ENCODE peak calls at places on chromosomes 13 and 19, in eight cellular contexts. One of them, this sample, is unnamed.

GRCh38 chr13:99311137-99311536 is 3.9 kb upstream of the GPR183 start:
- DNase-seq in HFF-Myc: no peak
- DNase-seq in neural progenitor cell: no peak
- DNase-seq in fibroblast of pulmonary artery: no peak
- DNase-seq in NCI-H2081: no peak
- DNase-seq in GM12865: no peak
- DNase-seq in stimulated activated CD4-positive, alpha-beta T cell treated with anti-CD3 and anti-CD28 coated beads, Interleukin-15, amount 100 ng/mL, for 24 hours: peak; percentile 67
- DNase-seq in iPS-NIHi11: no peak
- DNase-seq in this sample: no peak

GRCh38 chr13:103203750-103204330 is 137.6 kb upstream of the SLC10A2 start:
- DNase-seq in HFF-Myc: no peak
- DNase-seq in neural progenitor cell: no peak
- DNase-seq in fibroblast of pulmonary artery: no peak
- DNase-seq in NCI-H2081: peak; percentile 5
- DNase-seq in GM12865: no peak
- DNase-seq in stimulated activated CD4-positive, alpha-beta T cell treated with anti-CD3 and anti-CD28 coated beads, Interleukin-15, amount 100 ng/mL, for 24 hours: no peak
- DNase-seq in iPS-NIHi11: no peak
- DNase-seq in this sample: no peak

GRCh38 chr13:111027481-111028439 is 87.3 kb upstream of the ARHGEF7 start:
- DNase-seq in HFF-Myc: no peak
- DNase-seq in neural progenitor cell: no peak
- DNase-seq in fibroblast of pulmonary artery: no peak
- DNase-seq in NCI-H2081: no peak
- DNase-seq in GM12865: no peak
- DNase-seq in stimulated activated CD4-positive, alpha-beta T cell treated with anti-CD3 and anti-CD28 coated beads, Interleukin-15, amount 100 ng/mL, for 24 hours: peak; percentile 11
- DNase-seq in iPS-NIHi11: no peak
- DNase-seq in this sample: no peak

GRCh38 chr19:49114630-49115363 is 627 bp downstream of the LIN7B start:
- DNase-seq in HFF-Myc: no peak
- DNase-seq in neural progenitor cell: peak; percentile 93
- DNase-seq in fibroblast of pulmonary artery: peak; percentile 54
- DNase-seq in NCI-H2081: no peak
- DNase-seq in GM12865: no peak
- DNase-seq in stimulated activated CD4-positive, alpha-beta T cell treated with anti-CD3 and anti-CD28 coated beads, Interleukin-15, amount 100 ng/mL, for 24 hours: peak; percentile 73
- DNase-seq in iPS-NIHi11: peak; percentile 60
- DNase-seq in this sample: peak; percentile 45

GRCh38 chr19:14405758-14406644 is 13.1 kb downstream of the DDX39A start:
- DNase-seq in HFF-Myc: no peak
- DNase-seq in neural progenitor cell: peak; percentile 99
- DNase-seq in fibroblast of pulmonary artery: peak; percentile 89
- DNase-seq in NCI-H2081: peak; percentile 59
- DNase-seq in GM12865: peak; percentile 94
- DNase-seq in stimulated activated CD4-positive, alpha-beta T cell treated with anti-CD3 and anti-CD28 coated beads, Interleukin-15, amount 100 ng/mL, for 24 hours: peak; percentile 92
- DNase-seq in iPS-NIHi11: peak; percentile 100
- DNase-seq in this sample: peak; percentile 91

GRCh38 chr13:69935043-69935442 is 172.6 kb upstream of the ATXN8OS start:
- DNase-seq in HFF-Myc: no peak
- DNase-seq in neural progenitor cell: no peak
- DNase-seq in fibroblast of pulmonary artery: no peak
- DNase-seq in NCI-H2081: no peak
- DNase-seq in GM12865: peak; percentile 46
- DNase-seq in stimulated activated CD4-positive, alpha-beta T cell treated with anti-CD3 and anti-CD28 coated beads, Interleukin-15, amount 100 ng/mL, for 24 hours: no peak
- DNase-seq in iPS-NIHi11: no peak
- DNase-seq in this sample: peak; percentile 47

GRCh38 chr13:108220042-108220441 is 1.9 kb downstream of the ABHD13 start:
- DNase-seq in HFF-Myc: no peak
- DNase-seq in neural progenitor cell: no peak
- DNase-seq in fibroblast of pulmonary artery: no peak
- DNase-seq in NCI-H2081: peak; percentile 56
- DNase-seq in GM12865: peak; percentile 18
- DNase-seq in stimulated activated CD4-positive, alpha-beta T cell treated with anti-CD3 and anti-CD28 coated beads, Interleukin-15, amount 100 ng/mL, for 24 hours: no peak
- DNase-seq in iPS-NIHi11: no peak
- DNase-seq in this sample: no peak

GRCh38 chr13:36858285-36858684 is 39.3 kb downstream of the RFXAP start:
- DNase-seq in HFF-Myc: peak; percentile 24
- DNase-seq in neural progenitor cell: peak; percentile 73
- DNase-seq in fibroblast of pulmonary artery: peak; percentile 74
- DNase-seq in NCI-H2081: peak; percentile 66
- DNase-seq in GM12865: peak; percentile 58
- DNase-seq in stimulated activated CD4-positive, alpha-beta T cell treated with anti-CD3 and anti-CD28 coated beads, Interleukin-15, amount 100 ng/mL, for 24 hours: no peak
- DNase-seq in iPS-NIHi11: peak; percentile 47
- DNase-seq in this sample: peak; percentile 65

GRCh38 chr13:96650301-96650886 is 343.9 kb downstream of the OXGR1 start:
- DNase-seq in HFF-Myc: no peak
- DNase-seq in neural progenitor cell: no peak
- DNase-seq in fibroblast of pulmonary artery: peak; percentile 86
- DNase-seq in NCI-H2081: no peak
- DNase-seq in GM12865: peak; percentile 24
- DNase-seq in stimulated activated CD4-positive, alpha-beta T cell treated with anti-CD3 and anti-CD28 coated beads, Interleukin-15, amount 100 ng/mL, for 24 hours: no peak
- DNase-seq in iPS-NIHi11: no peak
- DNase-seq in this sample: no peak